ENCODE peak calls at places on chromosome X, in five cellular contexts. T is CD8-positive, alpha-beta T cell; I is ascending aorta; K is Ammon's horn; S is colonic mucosa. Q is an unnamed sample.

GRCh38 chrX:38594434-38594833 is 33.1 kb downstream of the TSPAN7 start:
- DNase-seq in T (no peak), I (no peak), K (no peak), S (no peak), Q (no peak)

GRCh38 chrX:128619490-128619889 is 567.3 kb upstream of the ACTRT1 start:
- DNase-seq in T (no peak), I (no peak), K (no peak), S (no peak), Q (no peak)

GRCh38 chrX:76026751-76027150 is 146.1 kb upstream of the PBDC1 start:
- DNase-seq in T (no peak), I (no peak), K (no peak), S (no peak), Q (no peak)

GRCh38 chrX:2710041-2710471 is 19.0 kb downstream of the CD99 start:
- DNase-seq in T (no peak), I (no peak), K (no peak), S (no peak), Q (no peak)

GRCh38 chrX:137031517-137032377 is 2.0 kb downstream of the GPR101 start:
- DNase-seq in T (no peak), I (no peak), K (peak), S (no peak), Q (no peak)

GRCh38 chrX:15988661-15989603 is 134.3 kb upstream of the AP1S2 start:
- DNase-seq in T (no peak), I (no peak), K (no peak), S (no peak), Q (no peak)

GRCh38 chrX:38351346-38351745 is 1.1 kb upstream of the OTC start:
- DNase-seq in T (no peak), I (no peak), K (no peak), S (no peak), Q (no peak)

GRCh38 chrX:103687073-103687695 is 685 bp upstream of the MORF4L2 start:
- DNase-seq in T (peak), I (peak), K (peak), S (peak), Q (peak)

GRCh38 chrX:74353984-74354383 is 50.0 kb downstream of the ZCCHC13 start:
- DNase-seq in T (no peak), I (no peak), K (no peak), S (no peak), Q (no peak)